ENCODE peak calls at places on chromosomes 12 and 14, in four cellular contexts. S, E, M and N are unnamed samples.

GRCh38 chr14:39766397-39767000 is 334.3 kb upstream of the FBXO33 start:
- DNase-seq in S (no peak), E (no peak), M (no peak), N (no peak)

GRCh38 chr12:45518516-45519235 is 210.8 kb upstream of the ARID2 start:
- DNase-seq in S (peak), E (peak), M (no peak), N (no peak)

GRCh38 chr14:22838631-22839041 is 2.3 kb downstream of the MMP14 start:
- DNase-seq in S (no peak), E (no peak), M (no peak), N (peak)

GRCh38 chr12:60231976-60232907 is 636.4 kb downstream of the SLC16A7 start:
- DNase-seq in S (no peak), E (no peak), M (no peak), N (no peak)

GRCh38 chr12:22443379-22444316 is 100.7 kb downstream of the C2CD5 start:
- DNase-seq in S (peak), E (peak), M (peak), N (no peak)

GRCh38 chr12:1576410-1577240 is 17.8 kb downstream of the FBXL14 start:
- DNase-seq in S (no peak), E (peak), M (peak), N (no peak)

GRCh38 chr12:77995436-77996167 is 164.9 kb downstream of the NAV3 start:
- DNase-seq in S (no peak), E (no peak), M (peak), N (peak)

GRCh38 chr12:64580681-64581080 is 29.6 kb upstream of the RASSF3 start:
- DNase-seq in S (no peak), E (no peak), M (no peak), N (no peak)

GRCh38 chr14:94601961-94602391 is 10.2 kb upstream of the SERPINA3 start:
- DNase-seq in S (no peak), E (peak), M (peak), N (peak)

GRCh38 chr14:99737451-99737951 is 53.4 kb downstream of the CYP46A1 start:
- DNase-seq in S (no peak), E (peak), M (no peak), N (no peak)

GRCh38 chr14:50943943-50944646 is at the start of gene PYGL:
- DNase-seq in S (no peak), E (no peak), M (no peak), N (no peak)

GRCh38 chr12:13000616-13000934 is 510 bp upstream of the HEBP1 start:
- DNase-seq in S (no peak), E (no peak), M (no peak), N (no peak)

GRCh38 chr12:3578557-3578956 is 87.6 kb downstream of the PRMT8 start:
- DNase-seq in S (no peak), E (no peak), M (no peak), N (no peak)

GRCh38 chr12:96456265-96456974 is 33.0 kb upstream of the CFAP54 start:
- DNase-seq in S (no peak), E (no peak), M (no peak), N (no peak)

GRCh38 chr14:39988939-39989338 is 556.7 kb upstream of the FBXO33 start:
- DNase-seq in S (no peak), E (peak), M (peak), N (no peak)

GRCh38 chr12:88957358-88957757 is 377.1 kb upstream of the KITLG start:
- DNase-seq in S (no peak), E (no peak), M (no peak), N (no peak)

GRCh38 chr12:41653386-41654110 is 465.4 kb downstream of the PDZRN4 start:
- DNase-seq in S (no peak), E (no peak), M (no peak), N (no peak)

GRCh38 chr12:47983541-47984115 is 20.2 kb downstream of the TMEM106C start:
- DNase-seq in S (no peak), E (no peak), M (no peak), N (no peak)

GRCh38 chr12:52615208-52615868 is 3.0 kb downstream of the KRT73 start:
- DNase-seq in S (no peak), E (no peak), M (no peak), N (no peak)

GRCh38 chr14:24710403-24711063 is 76.5 kb upstream of the GZMB start:
- DNase-seq in S (peak), E (peak), M (peak), N (no peak)

GRCh38 chr14:38207830-38208815 is at the start of gene SSTR1:
- DNase-seq in S (no peak), E (peak), M (no peak), N (no peak)

GRCh38 chr12:79082595-79082994 is 218.0 kb downstream of the SYT1 start:
- DNase-seq in S (no peak), E (no peak), M (no peak), N (no peak)

GRCh38 chr14:51969852-51970251 is 19.5 kb upstream of the RTRAF start:
- DNase-seq in S (no peak), E (no peak), M (no peak), N (no peak)

GRCh38 chr12:103350116-103350515 is 145.7 kb downstream of the C12orf42 start:
- DNase-seq in S (no peak), E (no peak), M (no peak), N (no peak)

GRCh38 chr14:23494223-23494622 is 24.7 kb downstream of the NGDN start:
- DNase-seq in S (no peak), E (peak), M (no peak), N (no peak)

GRCh38 chr12:3304436-3305135 is 186.4 kb upstream of the PRMT8 start:
- DNase-seq in S (no peak), E (no peak), M (peak), N (peak)

GRCh38 chr12:6540181-6540877 is 6.0 kb downstream of the GAPDH start:
- DNase-seq in S (peak), E (peak), M (peak), N (peak)

GRCh38 chr14:59337151-59337611 is 128.0 kb downstream of the GPR135 start:
- DNase-seq in S (no peak), E (no peak), M (no peak), N (no peak)

GRCh38 chr14:33967138-33967537 is 16.3 kb upstream of the EGLN3 start:
- DNase-seq in S (no peak), E (no peak), M (no peak), N (no peak)

GRCh38 chr12:18591473-18591872 is 146.3 kb downstream of the PLCZ1 start:
- DNase-seq in S (no peak), E (no peak), M (no peak), N (no peak)

GRCh38 chr14:102316048-102316745 is 3.3 kb upstream of the ZNF839 start:
- DNase-seq in S (no peak), E (no peak), M (no peak), N (peak)
- H3K4me3 ChIP-seq in S (peak), E (peak), M (peak), N (peak)

DNA sequence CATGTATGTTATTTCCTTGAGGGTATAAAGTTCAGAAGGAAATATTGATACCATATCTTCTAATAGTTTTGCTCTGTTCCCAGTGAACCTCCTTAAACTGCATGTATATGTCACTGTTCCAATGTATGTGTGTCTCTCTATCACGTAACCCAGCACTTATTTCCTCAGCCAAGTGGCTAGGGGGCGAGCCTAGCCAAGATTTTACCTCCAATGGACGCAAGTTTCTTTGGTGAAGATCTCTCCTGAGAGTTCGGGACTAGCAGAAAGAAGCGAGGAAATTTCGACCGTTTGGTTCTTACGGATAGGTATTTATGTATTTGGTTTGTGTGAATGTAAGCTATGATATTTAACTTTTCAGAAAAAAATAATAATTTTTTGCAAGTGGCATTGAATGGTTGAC is 2.5 kb downstream of the SFSWAP start:
- DNase-seq in S (no peak), E (no peak), M (no peak), N (no peak)
- H3K4me3 ChIP-seq in S (no peak), E (no peak), M (no peak), N (no peak)

GRCh38 chr12:68223067-68223747 is 2.4 kb downstream of the IL26 start:
- DNase-seq in S (peak), E (peak), M (peak), N (peak)
- H3K4me3 ChIP-seq in S (no peak), E (no peak), M (no peak), N (no peak)

DNA sequence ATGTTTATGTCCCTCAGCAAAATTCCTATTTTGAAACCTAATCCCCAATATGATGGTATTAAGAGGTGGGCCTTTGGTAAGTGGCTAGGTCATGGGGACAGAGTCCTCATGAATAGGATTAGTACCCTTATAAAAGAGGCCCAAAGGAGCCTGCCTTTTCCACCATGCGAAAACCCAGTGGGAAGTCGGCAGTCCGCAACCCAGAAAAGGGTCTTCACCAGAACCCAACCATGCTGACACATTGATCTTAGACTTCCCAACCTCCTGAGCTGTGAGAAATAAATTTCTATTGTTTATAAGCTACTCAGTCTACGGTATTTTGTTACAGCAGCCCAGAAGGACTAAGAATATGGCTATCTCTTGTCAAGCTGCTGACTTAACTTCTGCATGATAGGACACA is 66.5 kb downstream of the COCH start:
- DNase-seq in S (no peak), E (no peak), M (no peak), N (no peak)
- H3K4me3 ChIP-seq in S (no peak), E (no peak), M (no peak), N (no peak)